ENCODE peak calls at places on chromosomes 11 and 22, in four cellular contexts. One of them, this sample, is unnamed.
A peak's percentile ranks its signal among the peaks of the same experiment; 100 is the strongest.

GRCh38 chr11:100863080-100863581 is 176.0 kb downstream of the ARHGAP42 start:
- DNase-seq in neural progenitor cell: peak; percentile 46
- DNase-seq in foreskin fibroblast: peak; percentile 79
- DNase-seq in A549: no peak
- DNase-seq in this sample: peak; percentile 86

GRCh38 chr11:111001986-111002616 is 243.4 kb upstream of the POU2AF2 start:
- DNase-seq in foreskin fibroblast: peak; percentile 90
- DNase-seq in A549: no peak
- DNase-seq in neural progenitor cell: no peak
- DNase-seq in this sample: peak; percentile 77

GRCh38 chr22:29477919-29478318 is 2.1 kb upstream of the NEFH start:
- DNase-seq in foreskin fibroblast: no peak
- DNase-seq in A549: no peak
- DNase-seq in neural progenitor cell: peak; percentile 41
- DNase-seq in this sample: no peak

GRCh38 chr11:111522426-111522825 is 7.8 kb downstream of the HOATZ start:
- DNase-seq in neural progenitor cell: no peak
- DNase-seq in foreskin fibroblast: no peak
- DNase-seq in A549: no peak
- DNase-seq in this sample: no peak

GRCh38 chr11:129148487-129148886 is 43.6 kb downstream of the ARHGAP32 start:
- DNase-seq in foreskin fibroblast: no peak
- DNase-seq in A549: no peak
- DNase-seq in neural progenitor cell: no peak
- DNase-seq in this sample: no peak

GRCh38 chr22:22959147-22959827 is 71.7 kb downstream of the IGLL5 start:
- DNase-seq in foreskin fibroblast: peak; percentile 45
- DNase-seq in A549: peak; percentile 40
- DNase-seq in neural progenitor cell: peak; percentile 89
- DNase-seq in this sample: peak; percentile 42

GRCh38 chr11:117300301-117300700 is 9.2 kb downstream of the BACE1-AS start:
- DNase-seq in foreskin fibroblast: no peak
- DNase-seq in A549: no peak
- DNase-seq in neural progenitor cell: peak; percentile 73
- DNase-seq in this sample: no peak

GRCh38 chr11:83827940-83828554 is 541.9 kb upstream of the CCDC90B start:
- DNase-seq in neural progenitor cell: peak; percentile 65
- DNase-seq in foreskin fibroblast: no peak
- DNase-seq in A549: peak; percentile 15
- DNase-seq in this sample: no peak

GRCh38 chr11:35045219-35045819 is 93.7 kb upstream of the CD44 start:
- DNase-seq in neural progenitor cell: no peak
- DNase-seq in foreskin fibroblast: no peak
- DNase-seq in A549: no peak
- DNase-seq in this sample: no peak

GRCh38 chr11:95322546-95322945 is 91.5 kb upstream of the SESN3 start:
- DNase-seq in foreskin fibroblast: no peak
- DNase-seq in A549: no peak
- DNase-seq in neural progenitor cell: no peak
- DNase-seq in this sample: no peak

GRCh38 chr11:93031386-93031785 is 61.9 kb downstream of the MTNR1B start:
- DNase-seq in A549: no peak
- DNase-seq in foreskin fibroblast: no peak
- DNase-seq in neural progenitor cell: peak; percentile 19
- DNase-seq in this sample: no peak

GRCh38 chr11:77208535-77208934 is 80.5 kb downstream of the MYO7A start:
- DNase-seq in foreskin fibroblast: no peak
- DNase-seq in neural progenitor cell: no peak
- DNase-seq in A549: no peak
- DNase-seq in this sample: no peak

GRCh38 chr11:64324692-64325469 is 7.0 kb downstream of the PRDX5 start:
- DNase-seq in foreskin fibroblast: no peak
- DNase-seq in A549: no peak
- DNase-seq in neural progenitor cell: no peak
- DNase-seq in this sample: no peak

DNA sequence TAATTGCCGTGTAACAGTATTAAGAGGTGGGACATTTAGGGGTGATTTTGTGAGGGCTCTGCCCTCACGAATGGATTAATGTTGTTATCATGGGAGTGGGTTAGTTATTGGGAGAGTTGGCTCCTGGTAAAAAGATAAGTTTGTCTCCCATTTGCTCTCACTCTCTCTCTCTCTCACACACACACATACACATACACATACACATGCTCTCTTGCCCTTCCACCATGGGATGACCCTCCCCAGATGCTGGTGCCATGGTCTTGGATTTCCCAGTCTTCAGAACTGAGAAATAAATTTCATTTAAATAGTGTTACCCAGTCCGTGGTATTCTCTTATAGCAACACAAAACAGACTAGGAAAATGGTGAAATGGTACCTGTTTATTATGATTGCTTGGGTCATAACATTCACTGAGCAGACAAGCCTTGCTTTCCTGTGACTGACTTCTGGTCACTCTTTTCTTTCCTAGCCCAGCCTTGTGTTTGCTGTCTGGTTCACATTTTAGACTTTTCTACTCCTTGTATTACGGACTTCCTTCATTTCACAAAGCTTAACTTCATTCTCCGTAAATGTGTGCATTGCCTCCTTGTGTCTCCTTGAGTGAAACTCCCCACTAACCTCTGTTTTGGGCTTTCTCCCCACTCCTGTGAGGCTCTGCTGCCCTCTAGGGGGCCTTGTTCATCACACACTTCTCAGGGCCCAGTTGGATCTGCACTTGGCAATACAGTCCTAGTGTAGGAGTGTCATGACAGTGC is 206.5 kb upstream of the CTSC start:
- DNase-seq in A549: peak; percentile 48
- DNase-seq in neural progenitor cell: peak; percentile 87
- DNase-seq in foreskin fibroblast: peak; percentile 92
- DNase-seq in this sample: peak; percentile 96
- H3K4me3 ChIP-seq in A549: no peak overlapping the region
- H3K4me3 ChIP-seq in neural progenitor cell: no peak overlapping the region
- H3K4me3 ChIP-seq in foreskin fibroblast: no peak overlapping the region
- H3K4me3 ChIP-seq in this sample: no peak overlapping the region

GRCh38 chr11:61828629-61829407 is 718 bp downstream of the FADS2 start:
- DNase-seq in foreskin fibroblast: peak; percentile 19
- DNase-seq in A549: peak; percentile 75
- DNase-seq in neural progenitor cell: peak; percentile 78
- DNase-seq in this sample: no peak

GRCh38 chr11:61828379-61828628 is 204 bp downstream of the FADS2 start:
- DNase-seq in A549: no peak
- DNase-seq in foreskin fibroblast: no peak
- DNase-seq in neural progenitor cell: no peak
- DNase-seq in this sample: no peak

GRCh38 chr11:61826930-61827572 is 1.0 kb upstream of the FADS2 start:
- DNase-seq in foreskin fibroblast: no peak
- DNase-seq in neural progenitor cell: no peak
- DNase-seq in A549: no peak
- DNase-seq in this sample: no peak

GRCh38 chr11:61829806-61830205 is 1.7 kb downstream of the FADS2 start:
- DNase-seq in neural progenitor cell: no peak
- DNase-seq in A549: no peak
- DNase-seq in foreskin fibroblast: no peak
- DNase-seq in this sample: no peak

GRCh38 chr11:61827573-61828378 is at the start of gene FADS2:
- DNase-seq in neural progenitor cell: peak; percentile 94
- DNase-seq in foreskin fibroblast: peak; percentile 99
- DNase-seq in A549: peak; percentile 87
- DNase-seq in this sample: peak; percentile 82
- TF ChIP-seq CTCF in neural progenitor cell: no peak
- TF ChIP-seq CTCF in foreskin fibroblast: no peak
- TF ChIP-seq CTCF in A549: peak; percentile 8
- TF ChIP-seq CTCF in this sample: no peak

DNA sequence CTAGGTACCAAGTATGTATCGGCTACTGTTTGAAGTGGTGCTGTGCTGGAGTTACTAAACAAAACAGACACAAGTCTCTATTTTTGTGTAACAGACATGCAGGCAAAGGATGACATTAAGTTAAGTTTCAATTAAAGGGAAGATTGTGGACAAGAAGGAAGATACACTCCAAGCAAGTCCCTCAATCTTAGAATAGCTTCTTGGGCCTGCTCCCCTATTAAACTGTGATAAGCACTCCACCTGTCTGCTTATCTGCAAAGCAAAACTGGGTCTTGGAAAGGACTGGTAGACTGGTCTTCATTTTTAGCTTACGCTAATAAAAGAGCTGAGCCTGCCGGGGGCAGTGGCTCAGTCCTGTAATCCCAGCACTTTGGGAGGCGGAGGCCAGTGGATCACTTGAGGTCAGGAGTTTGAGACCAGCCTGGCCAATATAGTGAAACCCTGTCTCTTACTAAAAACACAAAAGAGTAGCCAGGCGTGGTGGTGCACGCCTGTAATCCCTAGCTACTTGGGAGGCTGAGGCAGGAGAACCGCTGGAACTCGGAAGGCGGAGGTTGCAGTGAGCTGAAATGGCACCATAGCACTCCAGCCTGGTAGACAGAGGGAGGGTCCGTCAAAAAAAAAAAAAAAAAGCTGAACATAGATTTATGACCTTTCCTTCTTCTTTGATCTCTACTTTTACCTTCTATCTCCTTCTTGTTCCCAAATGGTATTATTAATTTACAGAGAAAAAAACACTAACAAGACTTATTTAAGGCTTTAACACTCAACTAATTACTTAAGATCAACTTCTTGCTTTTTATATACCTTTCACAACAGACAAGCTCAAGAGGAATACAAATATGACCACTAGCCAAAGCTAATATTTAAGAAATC is 4.1 kb downstream of the DDX17 start:
- DNase-seq in neural progenitor cell: no peak
- DNase-seq in foreskin fibroblast: no peak
- DNase-seq in A549: no peak
- DNase-seq in this sample: no peak
- H3K4me3 ChIP-seq in neural progenitor cell: peak overlapping the region; percentile 94
- H3K4me3 ChIP-seq in foreskin fibroblast: peak overlapping the region; percentile 98
- H3K4me3 ChIP-seq in A549: no peak overlapping the region
- H3K4me3 ChIP-seq in this sample: no peak overlapping the region

GRCh38 chr22:43110444-43110926 is at the start of gene BIK:
- DNase-seq in neural progenitor cell: peak; percentile 85
- DNase-seq in A549: no peak
- DNase-seq in foreskin fibroblast: no peak
- DNase-seq in this sample: no peak
- TF ChIP-seq CTCF in neural progenitor cell: no peak
- TF ChIP-seq CTCF in A549: no peak
- TF ChIP-seq CTCF in foreskin fibroblast: peak; percentile 12
- TF ChIP-seq CTCF in this sample: peak; percentile 23

GRCh38 chr11:782264-783174 is 5.2 kb upstream of the GATD1 start:
- DNase-seq in A549: no peak
- DNase-seq in foreskin fibroblast: no peak
- DNase-seq in neural progenitor cell: no peak
- DNase-seq in this sample: no peak

GRCh38 chr11:779955-780532 is 2.8 kb upstream of the GATD1 start:
- DNase-seq in A549: no peak
- DNase-seq in foreskin fibroblast: no peak
- DNase-seq in neural progenitor cell: no peak
- DNase-seq in this sample: no peak

GRCh38 chr11:777288-778255 is at the start of gene GATD1:
- DNase-seq in neural progenitor cell: peak; percentile 96
- DNase-seq in A549: peak; percentile 96
- DNase-seq in foreskin fibroblast: peak; percentile 83
- DNase-seq in this sample: no peak

GRCh38 chr11:776459-777287 is 614 bp downstream of the GATD1 start:
- DNase-seq in neural progenitor cell: peak; percentile 90
- DNase-seq in foreskin fibroblast: no peak
- DNase-seq in A549: peak; percentile 47
- DNase-seq in this sample: no peak

DNA sequence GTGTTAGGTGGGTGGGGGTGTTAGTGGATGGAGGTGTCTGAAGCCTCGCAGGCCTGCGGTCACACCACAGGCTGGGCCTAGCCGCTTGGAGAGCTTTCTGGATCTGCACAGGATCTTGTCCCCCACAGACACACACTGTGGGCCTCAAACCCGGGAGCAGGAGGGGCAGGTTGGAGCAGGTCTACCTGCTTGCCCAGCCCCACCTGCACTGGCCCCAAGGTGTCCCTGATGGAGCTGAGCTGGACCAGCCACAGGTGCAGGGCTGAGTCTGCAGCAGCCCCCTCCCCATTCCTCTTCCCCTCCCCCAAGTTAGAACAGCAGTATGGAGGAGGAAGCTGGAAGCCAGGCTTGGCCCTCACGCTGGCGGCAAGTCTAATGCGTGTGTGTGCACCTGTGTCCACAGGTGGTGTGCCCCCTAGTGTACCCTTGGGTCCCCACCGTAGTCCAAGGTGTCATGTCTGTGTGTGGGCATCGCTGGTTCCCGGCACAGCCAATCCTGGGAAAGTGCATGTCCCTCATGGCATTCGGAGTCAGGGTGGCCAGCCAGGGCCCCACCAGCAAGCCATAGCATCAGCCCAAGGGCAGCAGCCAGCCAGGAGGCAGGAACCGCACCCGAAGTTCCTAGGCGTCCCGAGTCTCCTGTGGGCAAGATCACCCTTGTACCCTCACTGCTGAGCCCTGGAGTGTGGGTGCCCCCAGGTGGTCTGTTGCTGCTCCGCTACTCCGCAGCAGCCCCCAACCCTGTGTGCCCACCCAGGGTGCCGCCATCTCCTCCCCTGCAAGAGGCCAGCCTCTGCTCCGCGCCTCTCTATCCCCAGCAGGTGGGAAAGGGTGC is 2.0 kb upstream of the GATD1 start:
- DNase-seq in A549: no peak
- DNase-seq in neural progenitor cell: no peak
- DNase-seq in foreskin fibroblast: no peak
- DNase-seq in this sample: no peak
- H3K4me3 ChIP-seq in A549: no peak overlapping the region
- H3K4me3 ChIP-seq in neural progenitor cell: no peak overlapping the region
- H3K4me3 ChIP-seq in foreskin fibroblast: no peak overlapping the region
- H3K4me3 ChIP-seq in this sample: no peak overlapping the region

DNA sequence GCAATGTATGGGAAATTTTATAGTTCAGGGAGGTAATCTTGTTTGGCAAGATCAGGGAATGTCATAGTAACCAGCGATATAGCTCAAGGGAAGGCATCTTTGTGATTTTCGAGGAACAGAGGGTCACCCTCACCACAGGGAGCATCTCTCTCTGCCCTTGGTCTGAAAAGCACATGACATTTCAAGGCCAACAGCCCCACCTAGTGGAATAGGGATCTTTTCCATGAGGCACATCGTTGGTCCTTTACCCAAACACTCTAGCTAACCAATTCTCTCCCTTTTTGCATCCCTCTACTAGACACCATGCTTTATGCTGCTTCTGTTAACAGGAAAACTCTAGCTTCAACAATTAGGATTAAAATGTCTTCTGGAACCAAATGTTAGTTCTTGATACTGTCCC is 179.0 kb downstream of the GRM5 start:
- DNase-seq in neural progenitor cell: peak; percentile 70
- DNase-seq in foreskin fibroblast: peak; percentile 34
- DNase-seq in A549: peak; percentile 6
- DNase-seq in this sample: peak; percentile 54
- TF ChIP-seq CTCF in neural progenitor cell: peak; percentile 62
- TF ChIP-seq CTCF in foreskin fibroblast: peak; percentile 42
- TF ChIP-seq CTCF in A549: peak; percentile 47
- TF ChIP-seq CTCF in this sample: peak; percentile 55

GRCh38 chr22:21055880-21056319 is 10.2 kb downstream of the LRRC74B start:
- DNase-seq in neural progenitor cell: no peak
- DNase-seq in A549: no peak
- DNase-seq in foreskin fibroblast: no peak
- DNase-seq in this sample: no peak
- H3K4me3 ChIP-seq in neural progenitor cell: no peak overlapping the region
- H3K4me3 ChIP-seq in A549: no peak overlapping the region
- H3K4me3 ChIP-seq in foreskin fibroblast: no peak overlapping the region
- H3K4me3 ChIP-seq in this sample: no peak overlapping the region

GRCh38 chr11:78244546-78245315 is 56.0 kb downstream of the USP35 start:
- DNase-seq in A549: no peak
- DNase-seq in foreskin fibroblast: no peak
- DNase-seq in neural progenitor cell: no peak
- DNase-seq in this sample: no peak
- TF ChIP-seq CTCF in A549: no peak
- TF ChIP-seq CTCF in foreskin fibroblast: no peak
- TF ChIP-seq CTCF in neural progenitor cell: no peak
- TF ChIP-seq CTCF in this sample: no peak